ENCODE peak calls at places on chromosomes 16 and 17, in four cellular contexts. J is tibial artery, Q is tibial nerve, Y is GM12878. G is an unnamed sample.

GRCh38 chr17:17224137-17224536 is 12.8 kb downstream of the FLCN start:
- DNase-seq in Q (no peak), Y (no peak), J (no peak), G (no peak)

GRCh38 chr17:50447870-50448573 is 20.7 kb downstream of the CHAD start:
- DNase-seq in Y (no peak), Q (no peak), J (no peak), G (no peak)

GRCh38 chr17:82974136-82974952 is 105.1 kb upstream of the METRNL start:
- DNase-seq in Q (no peak), J (no peak), Y (no peak), G (peak; percentile 63)

GRCh38 chr17:62925267-62925836 is 40.7 kb upstream of the TANC2 start:
- DNase-seq in Y (no peak), J (no peak), Q (no peak), G (no peak)

GRCh38 chr17:11290814-11291213 is 49.8 kb downstream of the SHISA6 start:
- DNase-seq in Y (no peak), J (no peak), Q (no peak), G (no peak)

GRCh38 chr17:74271902-74272563 is 2.0 kb upstream of the DNAI2 start:
- DNase-seq in Y (no peak), J (peak; percentile 26), Q (peak; percentile 48), G (peak; percentile 82)

GRCh38 chr16:51326131-51326856 is 175.2 kb upstream of the SALL1 start:
- DNase-seq in Q (no peak), J (no peak), Y (no peak), G (no peak)

GRCh38 chr17:66755101-66755943 is 79.6 kb upstream of the CACNG5 start:
- DNase-seq in Y (no peak), J (no peak), Q (no peak), G (no peak)

GRCh38 chr16:75042423-75043174 is 43.8 kb downstream of the ZNRF1 start:
- DNase-seq in J (no peak), Y (no peak), Q (no peak), G (no peak)

GRCh38 chr16:31700200-31700529 is 172.5 kb downstream of the AHSP start:
- DNase-seq in Q (no peak), Y (no peak), J (peak; percentile 71), G (no peak)

GRCh38 chr16:8568231-8568617 is 22.1 kb downstream of the TMEM114 start:
- DNase-seq in Q (no peak), Y (no peak), J (no peak), G (no peak)

GRCh38 chr17:69067274-69068047 is 6.7 kb upstream of the ABCA9 start:
- DNase-seq in Q (no peak), Y (no peak), J (no peak), G (no peak)

GRCh38 chr17:50817142-50817751 is 18.1 kb upstream of the WFIKKN2 start:
- DNase-seq in Q (no peak), Y (no peak), J (no peak), G (peak; percentile 84)

GRCh38 chr16:79756571-79756970 is 156.0 kb upstream of the MAF start:
- DNase-seq in Q (no peak), J (no peak), Y (no peak), G (no peak)

GRCh38 chr17:79495665-79496064 is 115.2 kb downstream of the RBFOX3 start:
- DNase-seq in J (no peak), Q (no peak), Y (no peak), G (no peak)

GRCh38 chr17:65115721-65116312 is 21.4 kb upstream of the RGS9 start:
- DNase-seq in J (no peak), Q (no peak), Y (no peak), G (no peak)

GRCh38 chr17:64596439-64596838 is 65.7 kb downstream of the SMURF2 start:
- DNase-seq in Q (no peak), J (no peak), Y (no peak), G (no peak)

GRCh38 chr17:80068301-80069160 is 32.1 kb downstream of the CCDC40 start:
- DNase-seq in Y (no peak), J (peak; percentile 41), Q (no peak), G (no peak)

GRCh38 chr16:19168173-19169080 is at the start of gene SYT17:
- DNase-seq in J (no peak), Q (no peak), Y (no peak), G (peak; percentile 82)

GRCh38 chr17:48542956-48543853 is 1.7 kb downstream of the HOXB2 start:
- DNase-seq in Y (no peak), J (peak; percentile 33), Q (no peak), G (no peak)

GRCh38 chr17:19533718-19534561 is at the start of gene SLC47A1:
- DNase-seq in J (no peak), Y (no peak), Q (no peak), G (peak; percentile 80)

GRCh38 chr17:37392024-37392590 is 14.5 kb downstream of the ACACA start:
- DNase-seq in Q (no peak), J (no peak), Y (no peak), G (no peak)

GRCh38 chr16:69444873-69445517 is 20.6 kb downstream of the CYB5B start:
- DNase-seq in Y (no peak), J (no peak), Q (no peak), G (no peak)

GRCh38 chr16:531494-532125 is 4.1 kb downstream of the CAPN15 start:
- DNase-seq in Q (no peak), J (no peak), Y (no peak), G (no peak)

GRCh38 chr16:7025616-7026190 is 306.9 kb upstream of the RBFOX1 start:
- DNase-seq in J (peak; percentile 39), Q (peak; percentile 20), Y (no peak), G (peak; percentile 83)

DNA sequence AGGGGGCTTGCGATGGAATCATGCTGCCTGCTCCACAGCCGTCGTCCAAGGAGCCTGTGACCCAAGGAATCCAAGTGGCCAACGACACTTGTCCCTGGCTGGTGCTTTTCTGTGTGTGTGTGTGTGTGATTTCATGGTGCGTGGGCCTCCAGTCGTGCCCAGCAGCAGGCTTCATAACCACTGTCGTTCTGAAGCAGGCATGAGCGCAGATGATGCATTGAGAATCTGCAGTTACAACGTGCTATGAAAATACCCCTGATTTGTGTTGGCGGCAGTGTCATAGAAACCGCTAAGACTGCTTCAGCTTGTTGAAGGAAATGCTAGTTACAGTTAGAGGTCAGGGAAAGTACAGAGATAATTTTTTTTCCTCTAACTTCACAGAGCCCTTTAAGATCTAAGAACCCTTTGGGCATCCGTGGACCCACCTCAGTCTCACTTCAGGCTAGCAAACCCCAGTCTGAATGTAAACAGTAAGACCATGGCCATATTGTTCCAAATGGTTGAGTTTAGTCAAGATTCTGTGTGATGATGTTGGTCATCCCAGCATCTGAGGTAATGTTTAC is 15.6 kb downstream of the C16orf90 start:
- DNase-seq in Q (no peak), J (no peak), Y (no peak), G (no peak)
- H3K4me1 ChIP-seq in Q (no peaks in the 10 kb centered on the region), J (no peaks in the 10 kb centered on the region), Y (no peaks in the 10 kb centered on the region), G (no peaks in the 10 kb centered on the region)

GRCh38 chr17:33497623-33498022 is 204.5 kb upstream of the ASIC2 start:
- DNase-seq in J (no peak), Y (no peak), Q (no peak), G (no peak)
- H3K4me3 ChIP-seq in J (no peak overlapping the region), Y (no peak overlapping the region), Q (no peak overlapping the region), G (no peak overlapping the region)

DNA sequence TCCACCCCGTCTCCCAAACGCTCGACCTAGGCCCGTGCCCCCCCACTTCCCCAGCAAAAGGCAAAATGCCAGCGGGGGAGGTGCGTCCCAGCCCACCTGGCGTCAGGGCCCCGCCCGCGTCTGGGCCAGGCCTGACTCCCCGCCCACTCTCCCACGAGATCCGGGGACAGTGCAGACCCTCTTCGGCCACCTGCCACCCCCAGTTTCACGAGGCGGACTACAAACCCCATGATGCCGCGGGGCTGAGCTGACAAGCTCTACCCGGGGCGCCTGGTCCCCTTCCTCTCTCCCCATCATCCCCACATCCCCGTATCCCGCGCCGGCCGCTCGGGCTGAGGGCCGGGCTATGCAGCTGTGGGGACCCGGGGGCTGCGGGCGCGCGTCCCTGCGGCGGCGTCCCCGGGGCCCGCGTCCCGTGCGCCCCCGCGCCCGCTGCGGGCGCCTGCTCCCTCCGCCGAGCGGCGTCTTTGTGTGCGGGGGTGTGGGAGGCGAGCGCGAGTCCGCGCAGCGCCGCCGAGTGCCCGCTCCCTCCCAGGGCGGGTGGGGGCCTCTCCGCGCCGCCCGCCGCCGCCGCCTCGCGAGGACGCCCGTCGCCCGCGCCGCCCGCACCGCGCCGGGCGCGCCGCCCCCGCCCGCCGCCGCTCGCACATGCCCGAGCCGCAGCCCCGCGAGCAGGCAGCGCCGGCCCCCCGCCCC is at the start of gene ANKRD13B:
- DNase-seq in Q (no peak), Y (no peak), J (peak; percentile 55), G (peak; percentile 73)
- H3K4me1 ChIP-seq in Q (peaks cover 66% of the 10 kb centered on the region), Y (peaks cover 36% of the 10 kb centered on the region), J (peaks cover 50% of the 10 kb centered on the region), G (peaks cover 42% of the 10 kb centered on the region)

GRCh38 chr16:12901204-12901596 is 198 bp upstream of the SHISA9 start:
- DNase-seq in Q (no peak), Y (no peak), J (no peak), G (no peak)

GRCh38 chr16:12902511-12903324 is 1.3 kb downstream of the SHISA9 start:
- DNase-seq in Q (no peak), J (no peak), Y (no peak), G (no peak)

GRCh38 chr16:12903325-12904040 is 2.1 kb downstream of the SHISA9 start:
- DNase-seq in J (no peak), Q (no peak), Y (no peak), G (no peak)

GRCh38 chr16:12900599-12901203 is 697 bp upstream of the SHISA9 start:
- DNase-seq in J (no peak), Q (no peak), Y (no peak), G (no peak)

DNA sequence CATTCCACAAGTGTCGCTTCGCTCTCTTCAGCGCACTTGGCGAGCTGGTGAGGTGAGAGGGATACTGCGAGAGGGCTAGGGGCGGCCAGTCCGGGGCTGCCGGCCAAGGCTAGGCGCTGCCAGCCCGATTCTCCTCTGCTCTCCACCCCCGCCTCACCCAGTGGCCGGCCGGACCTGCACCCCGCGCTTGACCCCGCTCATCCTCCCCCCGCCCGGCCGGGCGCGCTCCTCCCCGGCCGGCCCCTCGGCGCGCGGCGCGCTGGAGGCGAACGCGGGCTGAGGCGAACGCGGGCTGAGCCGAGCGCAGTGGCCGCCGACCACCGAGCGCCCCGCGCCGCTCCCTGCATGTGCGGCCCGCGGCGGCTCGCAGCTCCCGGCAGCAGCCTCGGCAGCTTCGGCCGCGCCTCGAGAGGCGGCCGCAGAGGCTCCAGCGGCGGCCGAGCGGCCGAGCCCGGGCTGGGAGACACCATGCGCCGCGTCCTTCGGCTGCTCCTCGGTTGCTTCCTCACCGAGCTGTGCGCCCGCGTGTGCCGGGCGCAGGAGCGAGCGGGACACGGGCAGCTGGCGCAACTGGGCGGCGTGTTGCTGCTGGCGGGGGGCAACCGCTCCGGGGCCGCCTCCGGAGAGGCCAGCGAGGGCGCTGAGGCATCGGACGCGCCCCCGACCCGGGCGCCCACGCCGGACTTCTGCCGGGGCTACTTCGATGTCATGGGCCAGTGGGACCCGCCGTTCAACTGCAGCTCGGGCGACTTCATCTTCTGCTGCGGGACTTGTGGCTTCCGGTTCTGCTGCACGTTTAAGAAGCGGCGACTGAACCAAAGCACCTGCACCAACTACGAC is at the start of gene SHISA9:
- DNase-seq in J (no peak), Q (no peak), Y (no peak), G (no peak)
- H3K4me3 ChIP-seq in J (peak within 1 kb of the TSS; percentile 30), Q (peak within 1 kb of the TSS; percentile 11), Y (no peak within 1 kb of the TSS), G (no peak within 1 kb of the TSS)

G was measured in upper lobe of right lung.